ENCODE peak calls at places on chromosome 20, in eight cellular contexts. W is A549, S is H1, C is IMR-90, X is upper lobe of left lung, P is tibial nerve, H is transverse colon, E is sigmoid colon. F is an unnamed sample.

GRCh38 chr20:33859157-33859695 is 48.1 kb downstream of the CHMP4B start:
- DNase-seq in W (peak), S (no peak), C (no peak), X (no peak), P (no peak), H (peak), E (no peak), F (no peak)

GRCh38 chr20:33674294-33675126 is at the start of gene NECAB3:
- DNase-seq in W (peak), S (peak), C (peak), X (peak), P (peak), H (peak), E (peak), F (peak)

GRCh38 chr20:62606551-62607201 is 35.6 kb upstream of the SLCO4A1 start:
- DNase-seq in W (no peak), S (no peak), C (no peak), X (no peak), P (peak), H (peak), E (no peak), F (peak)

GRCh38 chr20:32524871-32525501 is 60.1 kb downstream of the NOL4L start:
- DNase-seq in W (no peak), S (no peak), C (no peak), X (peak), P (peak), H (peak), E (peak), F (peak)

GRCh38 chr20:62321521-62321948 is 18.7 kb downstream of the ADRM1 start:
- DNase-seq in W (peak), S (no peak), C (no peak), X (no peak), P (no peak), H (no peak), E (no peak), F (no peak)

GRCh38 chr20:5551621-5552020 is 198.6 kb upstream of the SHLD1 start:
- DNase-seq in W (no peak), S (no peak), C (no peak), X (no peak), P (no peak), H (no peak), E (no peak), F (no peak)

GRCh38 chr20:46324960-46325703 is 16.8 kb upstream of the CDH22 start:
- DNase-seq in W (peak), S (no peak), C (peak), X (no peak), P (peak), H (no peak), E (no peak), F (peak)

GRCh38 chr20:52313335-52313963 is 121.9 kb upstream of the ZFP64 start:
- DNase-seq in W (peak), S (no peak), C (peak), X (no peak), P (no peak), H (no peak), E (no peak), F (no peak)

GRCh38 chr20:49674383-49675352 is 39.0 kb downstream of the B4GALT5 start:
- DNase-seq in W (peak), S (no peak), C (peak), X (no peak), P (no peak), H (peak), E (no peak), F (no peak)

GRCh38 chr20:17710379-17711305 is 10.9 kb downstream of the BANF2 start:
- DNase-seq in W (no peak), S (no peak), C (peak), X (no peak), P (no peak), H (peak), E (no peak), F (no peak)

GRCh38 chr20:55103188-55103587 is 627.8 kb downstream of the DOK5 start:
- DNase-seq in W (no peak), S (no peak), C (no peak), X (no peak), P (no peak), H (peak), E (no peak), F (peak)

GRCh38 chr20:64137598-64138031 is 26.6 kb upstream of the MYT1 start:
- DNase-seq in W (no peak), S (peak), C (no peak), X (no peak), P (no peak), H (no peak), E (peak), F (no peak)

GRCh38 chr20:4369798-4370124 is 351.9 kb upstream of the PRND start:
- DNase-seq in W (no peak), S (no peak), C (no peak), X (no peak), P (no peak), H (no peak), E (no peak), F (no peak)

GRCh38 chr20:22339091-22339881 is 245.1 kb downstream of the FOXA2 start:
- DNase-seq in W (peak), S (peak), C (peak), X (no peak), P (peak), H (peak), E (no peak), F (no peak)

GRCh38 chr20:59830107-59831023 is 103.1 kb downstream of the SYCP2 start:
- DNase-seq in W (no peak), S (peak), C (no peak), X (no peak), P (no peak), H (no peak), E (no peak), F (no peak)

GRCh38 chr20:43751167-43752050 is 24.6 kb upstream of the GTSF1L start:
- DNase-seq in W (no peak), S (no peak), C (peak), X (no peak), P (no peak), H (peak), E (no peak), F (no peak)

DNA sequence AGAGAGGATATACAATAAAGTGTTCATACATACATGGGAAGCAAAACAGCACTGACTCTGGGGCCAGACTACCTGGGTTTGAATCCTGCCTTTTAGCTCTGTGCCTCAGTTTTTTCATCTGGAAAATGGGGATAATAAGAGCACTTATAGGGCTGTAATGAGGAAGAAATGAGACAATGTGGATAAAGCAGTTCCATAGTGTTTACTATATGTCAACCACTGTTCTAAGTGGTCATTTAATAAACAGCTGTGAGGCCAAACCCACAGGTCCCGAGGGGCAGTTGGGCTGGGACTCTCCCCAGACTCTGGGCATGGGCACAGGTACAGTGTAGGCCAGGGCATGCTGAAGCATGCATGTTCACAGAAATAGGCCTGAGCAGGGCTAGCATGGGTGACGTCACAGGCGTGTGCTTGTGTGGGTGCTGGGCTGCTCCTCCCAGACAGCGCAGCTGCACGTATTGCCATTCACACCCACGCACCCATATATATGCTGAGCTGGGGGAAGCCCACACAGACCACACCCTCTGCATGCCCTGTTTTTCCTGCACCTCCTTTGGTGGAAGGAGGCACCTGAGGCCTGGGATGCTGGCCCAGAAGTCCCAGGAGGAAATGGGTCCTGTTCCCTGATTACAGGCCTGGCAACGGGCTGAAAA is 3.5 kb upstream of the PLCG1 start:
- DNase-seq in W (no peak), S (no peak), C (peak), X (no peak), P (no peak), H (peak), E (no peak), F (no peak)
- TF ChIP-seq POLR2A in W (no peak), S (no peak), C (no peak), X (no peak), P (no peak), H (no peak), E (no peak), F (no peak)

GRCh38 chr20:2840967-2841531 is 504 bp downstream of the VPS16 start:
- DNase-seq in W (peak), S (peak), C (peak), X (peak), P (peak), H (peak), E (peak), F (peak)
- H3K27ac ChIP-seq in W (peak), S (no peak), C (peak), X (peak), P (peak), H (peak), E (peak), F (peak)

GRCh38 chr20:38953630-38954340 is 8.4 kb upstream of the DHX35 start:
- DNase-seq in W (no peak), S (no peak), C (no peak), X (peak), P (no peak), H (no peak), E (no peak), F (no peak)
- TF ChIP-seq POLR2A in W (no peak), S (no peak), C (no peak), X (no peak), P (no peak), H (no peak), E (no peak), F (no peak)

DNA sequence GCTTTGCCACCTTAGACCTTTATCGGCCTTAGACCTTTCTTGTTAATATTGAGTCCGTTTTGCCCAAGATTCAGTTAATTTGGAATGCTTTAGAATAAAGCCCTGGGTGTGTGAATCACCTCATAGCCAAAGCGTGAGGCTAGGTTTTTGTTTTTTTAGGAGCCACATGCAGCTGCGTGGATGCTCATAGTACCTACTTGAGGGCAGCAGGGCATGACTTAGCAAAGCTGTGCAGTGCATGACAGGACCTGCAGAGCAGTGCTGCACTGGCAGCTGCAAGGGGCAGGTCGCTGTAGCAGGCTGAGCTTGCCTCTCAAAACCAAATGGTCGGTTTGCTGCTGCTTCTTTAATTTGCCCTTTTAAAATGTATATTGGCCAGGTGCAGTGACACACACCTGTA is 116.1 kb downstream of the JAG1 start:
- DNase-seq in W (peak), S (no peak), C (no peak), X (no peak), P (no peak), H (no peak), E (no peak), F (no peak)
- H3K27ac ChIP-seq in W (no peak), S (no peak), C (no peak), X (no peak), P (no peak), H (no peak), E (no peak), F (no peak)

DNA sequence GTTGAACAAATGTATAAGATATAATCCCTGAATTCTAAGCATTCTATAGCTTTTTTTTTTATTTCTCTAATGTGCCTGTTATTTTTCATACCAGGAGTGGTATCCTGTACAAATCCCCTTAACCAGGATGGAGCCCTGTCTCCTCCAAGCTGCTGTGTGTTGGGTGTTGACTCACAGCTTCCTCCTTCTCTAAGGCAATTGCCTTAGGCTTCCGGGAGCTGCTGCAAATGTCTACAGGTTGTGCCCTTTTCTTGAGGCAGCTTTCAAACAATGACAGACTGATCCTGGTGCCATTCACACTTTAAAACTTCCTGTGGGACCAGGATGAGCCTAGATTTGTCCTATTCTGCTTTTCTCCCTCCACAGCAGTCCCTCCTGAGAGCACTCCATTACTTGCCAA is 173.2 kb downstream of the BTBD3 start:
- DNase-seq in W (no peak), S (no peak), C (no peak), X (no peak), P (no peak), H (no peak), E (no peak), F (no peak)
- TF ChIP-seq POLR2A in W (no peak), S (no peak), C (no peak), X (no peak), P (no peak), H (no peak), E (no peak), F (no peak)